ENCODE peak calls at places on chromosomes 2 and 18, in eight cellular contexts. N is GM13977; O is Daoy; D is fibroblast of lung; V is fibroblast of mammary gland; A is MCF 10A; G is HCT116; J is stimulated activated CD4-positive, alpha-beta T cell treated with anti-CD3 and anti-CD28 coated beads, Interleukin-12 subunit alpha, Interleukin-12 subunit beta, amount 100 ng/mL, for 4 hours. X is an unnamed sample.

GRCh38 chr2:91839904-91840868 is 3031.0 kb upstream of the TEKT4 start:
- DNase-seq in N (no peak), O (no peak), D (no peak), V (no peak), A (no peak), G (no peak), J (no peak), X (no peak)

GRCh38 chr2:112836695-112837117 is at the start of gene IL1B:
- DNase-seq in N (no peak), O (peak), D (peak), V (peak), A (peak), G (no peak), J (no peak), X (peak)

GRCh38 chr2:239035361-239035814 is 187.5 kb downstream of the TWIST2 start:
- DNase-seq in N (peak), O (peak), D (no peak), V (peak), A (peak), G (peak), J (peak), X (no peak)

GRCh38 chr18:74977041-74977440 is 231.9 kb downstream of the PTGR3 start:
- DNase-seq in N (no peak), O (no peak), D (no peak), V (no peak), A (no peak), G (no peak), J (no peak), X (no peak)

GRCh38 chr2:174636979-174637378 is 39.4 kb upstream of the WIPF1 start:
- DNase-seq in N (no peak), O (no peak), D (no peak), V (no peak), A (no peak), G (no peak), J (no peak), X (peak)

GRCh38 chr2:223674998-223675609 is 72.9 kb upstream of the SCG2 start:
- DNase-seq in N (no peak), O (peak), D (peak), V (peak), A (peak), G (peak), J (no peak), X (peak)

GRCh38 chr2:224569654-224570053 is 15.5 kb downstream of the CUL3 start:
- DNase-seq in N (no peak), O (no peak), D (peak), V (no peak), A (no peak), G (no peak), J (no peak), X (no peak)

GRCh38 chr18:31302991-31303390 is 15.0 kb upstream of the DSG1 start:
- DNase-seq in N (no peak), O (peak), D (peak), V (peak), A (peak), G (peak), J (no peak), X (peak)

GRCh38 chr2:102276549-102277201 is 34.7 kb upstream of the IL1RL1 start:
- DNase-seq in N (no peak), O (no peak), D (no peak), V (no peak), A (no peak), G (no peak), J (no peak), X (no peak)

GRCh38 chr2:150581717-150582472 is 94.4 kb upstream of the RND3 start:
- DNase-seq in N (no peak), O (no peak), D (no peak), V (no peak), A (no peak), G (no peak), J (no peak), X (no peak)

GRCh38 chr18:13447621-13448020 is 229.1 kb downstream of the LDLRAD4 start:
- DNase-seq in N (no peak), O (peak), D (peak), V (peak), A (no peak), G (no peak), J (no peak), X (no peak)

GRCh38 chr2:26193578-26194231 is 20.8 kb downstream of the GAREM2 start:
- DNase-seq in N (no peak), O (no peak), D (no peak), V (no peak), A (no peak), G (no peak), J (no peak), X (peak)

GRCh38 chr18:62880034-62880433 is 164.7 kb downstream of the PHLPP1 start:
- DNase-seq in N (no peak), O (no peak), D (no peak), V (no peak), A (no peak), G (no peak), J (no peak), X (no peak)

GRCh38 chr18:21489119-21489750 is 111.3 kb downstream of the ESCO1 start:
- DNase-seq in N (peak), O (peak), D (peak), V (peak), A (peak), G (peak), J (peak), X (peak)

GRCh38 chr2:124911560-124911959 is 886.5 kb downstream of the CNTNAP5 start:
- DNase-seq in N (no peak), O (no peak), D (peak), V (no peak), A (peak), G (no peak), J (no peak), X (no peak)

GRCh38 chr18:74013955-74014354 is 133.7 kb downstream of the FBXO15 start:
- DNase-seq in N (no peak), O (peak), D (peak), V (peak), A (peak), G (no peak), J (no peak), X (peak)

GRCh38 chr2:240919161-240919781 is 13.1 kb downstream of the CROCC2 start:
- DNase-seq in N (no peak), O (peak), D (no peak), V (no peak), A (no peak), G (no peak), J (no peak), X (no peak)

GRCh38 chr2:202039278-202040100 is 5.8 kb downstream of the FZD7 start:
- DNase-seq in N (no peak), O (peak), D (peak), V (peak), A (no peak), G (no peak), J (no peak), X (no peak)

GRCh38 chr18:1050012-1050657 is 145.5 kb downstream of the ADCYAP1 start:
- DNase-seq in N (no peak), O (peak), D (peak), V (peak), A (peak), G (no peak), J (no peak), X (peak)

GRCh38 chr18:10201655-10202054 is 252.8 kb upstream of the APCDD1 start:
- DNase-seq in N (no peak), O (no peak), D (no peak), V (no peak), A (no peak), G (no peak), J (no peak), X (no peak)

GRCh38 chr2:71604709-71605085 is 151.3 kb downstream of the DYSF start:
- DNase-seq in N (no peak), O (no peak), D (no peak), V (no peak), A (no peak), G (no peak), J (no peak), X (no peak)

GRCh38 chr18:43965691-43966090 is 688.4 kb upstream of the SYT4 start:
- DNase-seq in N (no peak), O (no peak), D (peak), V (peak), A (peak), G (no peak), J (no peak), X (no peak)

GRCh38 chr2:233404227-233404626 is 49.9 kb downstream of the DGKD start:
- DNase-seq in N (peak), O (peak), D (no peak), V (peak), A (peak), G (peak), J (peak), X (no peak)

GRCh38 chr2:239151201-239152131 is 249.4 kb downstream of the HDAC4 start:
- DNase-seq in N (no peak), O (no peak), D (no peak), V (peak), A (no peak), G (no peak), J (no peak), X (no peak)

GRCh38 chr2:178787155-178787554 is 20.1 kb downstream of the TTN start:
- DNase-seq in N (no peak), O (no peak), D (no peak), V (no peak), A (no peak), G (no peak), J (no peak), X (no peak)

GRCh38 chr2:47559079-47559684 is 156.2 kb downstream of the MSH2 start:
- DNase-seq in N (no peak), O (peak), D (peak), V (peak), A (peak), G (no peak), J (no peak), X (peak)

GRCh38 chr2:147998203-147998602 is 22.3 kb downstream of the ORC4 start:
- DNase-seq in N (no peak), O (no peak), D (no peak), V (no peak), A (no peak), G (no peak), J (no peak), X (no peak)

GRCh38 chr2:128260239-128261138 is 58.2 kb downstream of the HS6ST1 start:
- DNase-seq in N (peak), O (peak), D (peak), V (peak), A (peak), G (peak), J (no peak), X (peak)